ENCODE peak calls at places on chromosomes 6 and 20, in four cellular contexts. Q, S, W and E are unnamed samples.

GRCh38 chr20:44022464-44022863 is 107.8 kb downstream of the TOX2 start:
- DNase-seq in W (no peak), Q (no peak), S (no peak), E (no peak)

GRCh38 chr20:18324596-18325089 is 36.3 kb downstream of the ZNF133 start:
- DNase-seq in Q (no peak), S (no peak), W (no peak), E (no peak)

GRCh38 chr6:12010635-12011275 is 1.4 kb upstream of the HIVEP1 start:
- DNase-seq in Q (no peak), S (peak; percentile 79), W (no peak), E (peak; percentile 75)

GRCh38 chr6:89268776-89269175 is 46.3 kb downstream of the GABRR2 start:
- DNase-seq in S (no peak), Q (no peak), W (no peak), E (no peak)

GRCh38 chr20:44961024-44961866 is 1.0 kb upstream of the TOMM34 start:
- DNase-seq in Q (no peak), S (no peak), W (no peak), E (no peak)

GRCh38 chr6:138830273-138830672 is 34.4 kb downstream of the ECT2L start:
- DNase-seq in W (no peak), Q (no peak), S (no peak), E (no peak)

GRCh38 chr20:54132612-54133433 is 41.0 kb downstream of the CYP24A1 start:
- DNase-seq in Q (peak; percentile 71), W (peak; percentile 98), S (peak; percentile 98), E (no peak)

GRCh38 chr20:14600527-14600926 is 263.1 kb upstream of the FLRT3 start:
- DNase-seq in S (no peak), W (no peak), Q (no peak), E (no peak)

GRCh38 chr6:85278456-85279035 is 171.3 kb upstream of the NT5E start:
- DNase-seq in W (no peak), Q (no peak), S (peak; percentile 23), E (no peak)

GRCh38 chr6:44527191-44527960 is 139.9 kb downstream of the CDC5L start:
- DNase-seq in W (no peak), S (no peak), Q (no peak), E (no peak)

GRCh38 chr6:53615633-53616449 is 49.7 kb downstream of the KLHL31 start:
- DNase-seq in W (peak; percentile 53), Q (peak; percentile 46), S (peak; percentile 87), E (peak; percentile 63)

GRCh38 chr20:49446080-49446479 is 36.4 kb downstream of the KCNB1 start:
- DNase-seq in S (no peak), Q (no peak), W (no peak), E (no peak)